ENCODE peak calls at places on chromosomes 16 and 17, in seven cellular contexts. F is IMR-90, K is neuronal stem cell, C is trophoblast cell, A is mesendoderm, W is H9, Z is H1. E is an unnamed sample.

GRCh38 chr17:3959295-3959899 is 4.8 kb downstream of the ATP2A3 start:
- DNase-seq in Z (no peak), A (no peak), W (no peak), F (peak), K (no peak), C (no peak), E (peak)

GRCh38 chr16:28195859-28196258 is 15.9 kb downstream of the XPO6 start:
- DNase-seq in F (no peak), Z (no peak), K (no peak), W (no peak), C (peak), A (no peak), E (no peak)

GRCh38 chr16:57485916-57486857 is at the start of gene DOK4:
- DNase-seq in Z (peak), W (peak), K (peak), C (peak), F (peak), A (peak), E (peak)

GRCh38 chr16:80350066-80350465 is 190.7 kb upstream of the DYNLRB2 start:
- DNase-seq in A (no peak), W (no peak), Z (peak), K (no peak), F (no peak), C (peak), E (no peak)

GRCh38 chr16:10126686-10127085 is 55.5 kb downstream of the GRIN2A start:
- DNase-seq in F (peak), A (no peak), C (no peak), K (no peak), W (no peak), Z (no peak), E (peak)

GRCh38 chr16:26614102-26614864 is 452.4 kb upstream of the C16orf82 start:
- DNase-seq in F (no peak), K (no peak), Z (no peak), A (peak), C (no peak), W (peak), E (no peak)

GRCh38 chr17:42997390-42997983 is 732 bp upstream of the RPL27 start:
- DNase-seq in Z (no peak), A (no peak), W (no peak), K (no peak), F (no peak), C (no peak), E (no peak)

GRCh38 chr16:85989376-85989775 is 90.4 kb downstream of the IRF8 start:
- DNase-seq in Z (no peak), K (no peak), C (no peak), F (no peak), A (no peak), W (no peak), E (no peak)

GRCh38 chr16:85944572-85945423 is 45.8 kb downstream of the IRF8 start:
- DNase-seq in A (no peak), W (no peak), F (no peak), K (no peak), C (no peak), Z (no peak), E (no peak)

GRCh38 chr17:81511800-81512559 is 619 bp downstream of the ACTG1 start:
- DNase-seq in A (no peak), K (no peak), Z (no peak), W (peak), C (peak), F (no peak), E (no peak)

GRCh38 chr17:13702266-13702665 is 100.5 kb upstream of the HS3ST3A1 start:
- DNase-seq in A (no peak), W (no peak), K (no peak), Z (no peak), C (no peak), F (peak), E (peak)

GRCh38 chr17:9434502-9435113 is 141.0 kb downstream of the STX8 start:
- DNase-seq in C (peak), A (peak), K (no peak), F (no peak), W (no peak), Z (no peak), E (no peak)

GRCh38 chr16:24946155-24946554 is 69.0 kb downstream of the ARHGAP17 start:
- DNase-seq in K (no peak), F (no peak), Z (no peak), C (no peak), W (no peak), A (no peak), E (no peak)

GRCh38 chr16:55323637-55324490 is at the start of gene IRX6:
- DNase-seq in K (peak), Z (peak), W (peak), A (peak), F (no peak), C (no peak), E (no peak)

GRCh38 chr16:59658572-59658971 is 924.5 kb upstream of the GOT2 start:
- DNase-seq in Z (no peak), F (no peak), K (no peak), W (no peak), A (no peak), C (no peak), E (no peak)

GRCh38 chr16:19926449-19927390 is 42.1 kb upstream of the GPRC5B start:
- DNase-seq in W (peak), Z (no peak), C (no peak), F (peak), A (peak), K (no peak), E (peak)

GRCh38 chr16:2959206-2959605 is 4.9 kb upstream of the KREMEN2 start:
- DNase-seq in K (no peak), A (no peak), Z (no peak), F (no peak), C (no peak), W (peak), E (no peak)

GRCh38 chr17:63133489-63133888 is 167.5 kb downstream of the TANC2 start:
- DNase-seq in F (no peak), C (no peak), W (no peak), Z (no peak), K (no peak), A (no peak), E (no peak)

GRCh38 chr16:84068783-84069464 is 26.3 kb upstream of the SLC38A8 start:
- DNase-seq in C (no peak), A (no peak), Z (no peak), K (no peak), W (no peak), F (no peak), E (no peak)

GRCh38 chr17:7552621-7553051 is 3.8 kb downstream of the TNFSF12 start:
- DNase-seq in W (no peak), K (no peak), Z (no peak), A (no peak), F (no peak), C (peak), E (no peak)

GRCh38 chr17:1398900-1399299 is 1.1 kb downstream of the YWHAE start:
- DNase-seq in Z (no peak), W (no peak), C (peak), A (no peak), F (peak), K (no peak), E (peak)

GRCh38 chr16:12503201-12503600 is 300.5 kb downstream of the CPPED1 start:
- DNase-seq in Z (no peak), K (no peak), W (no peak), C (no peak), F (no peak), A (no peak), E (no peak)

GRCh38 chr16:81946206-81946605 is 65.1 kb downstream of the SDR42E1 start:
- DNase-seq in K (no peak), C (no peak), W (no peak), A (peak), F (no peak), Z (no peak), E (no peak)

GRCh38 chr17:7894866-7895265 is 6.3 kb downstream of the CHD3 start:
- DNase-seq in Z (no peak), C (no peak), F (no peak), A (no peak), W (peak), K (no peak), E (no peak)

GRCh38 chr17:57627591-57627990 is 117.5 kb downstream of the CCDC182 start:
- DNase-seq in F (no peak), K (no peak), W (no peak), C (no peak), A (no peak), Z (no peak), E (no peak)

GRCh38 chr17:78197147-78197830 is 10.1 kb downstream of the AFMID start:
- DNase-seq in K (no peak), C (peak), A (peak), Z (no peak), F (no peak), W (peak), E (no peak)

GRCh38 chr17:67215991-67216421 is 29.0 kb downstream of the HELZ start:
- DNase-seq in K (no peak), C (no peak), Z (no peak), F (no peak), W (no peak), A (no peak), E (no peak)

GRCh38 chr17:66791337-66791736 is 43.6 kb upstream of the CACNG5 start:
- DNase-seq in W (no peak), Z (no peak), A (no peak), K (no peak), C (no peak), F (no peak), E (no peak)

GRCh38 chr16:87127061-87127765 is 190.0 kb downstream of the C16orf95 start:
- DNase-seq in C (peak), W (no peak), K (no peak), Z (no peak), F (peak), A (peak), E (peak)

GRCh38 chr17:40554646-40555295 is 10.5 kb downstream of the CCR7 start:
- DNase-seq in K (no peak), W (peak), F (no peak), A (no peak), Z (no peak), C (no peak), E (no peak)

GRCh38 chr16:13093676-13094075 is 192.3 kb downstream of the SHISA9 start:
- DNase-seq in A (peak), Z (no peak), F (no peak), C (no peak), W (peak), K (no peak), E (no peak)

GRCh38 chr16:64416232-64417010 is 705.4 kb downstream of the CDH11 start:
- DNase-seq in C (peak), K (no peak), Z (no peak), F (peak), A (no peak), W (no peak), E (peak)

GRCh38 chr16:79437764-79438728 is 162.5 kb downstream of the MAF start:
- DNase-seq in F (no peak), Z (peak), C (peak), A (peak), K (peak), W (peak), E (no peak)

GRCh38 chr17:42578282-42578869 is 847 bp upstream of the PSMC3IP start:
- DNase-seq in W (peak), A (peak), F (peak), Z (peak), K (peak), C (peak), E (peak)

GRCh38 chr17:17061516-17061915 is 19.3 kb downstream of the MPRIP start:
- DNase-seq in A (no peak), F (no peak), Z (no peak), C (no peak), W (peak), K (no peak), E (no peak)
- H3K4ac ChIP-seq in A (no peak), F (no peak), Z (no peak), C (peak), W (no peak), K (no peak), E (no peak)

GRCh38 chr17:69015631-69016030 is 45.1 kb downstream of the ABCA9 start:
- DNase-seq in K (no peak), C (no peak), F (no peak), Z (no peak), A (no peak), W (no peak), E (no peak)
- H3K4ac ChIP-seq in K (no peak), C (no peak), F (no peak), Z (no peak), A (no peak), W (no peak), E (no peak)

DNA sequence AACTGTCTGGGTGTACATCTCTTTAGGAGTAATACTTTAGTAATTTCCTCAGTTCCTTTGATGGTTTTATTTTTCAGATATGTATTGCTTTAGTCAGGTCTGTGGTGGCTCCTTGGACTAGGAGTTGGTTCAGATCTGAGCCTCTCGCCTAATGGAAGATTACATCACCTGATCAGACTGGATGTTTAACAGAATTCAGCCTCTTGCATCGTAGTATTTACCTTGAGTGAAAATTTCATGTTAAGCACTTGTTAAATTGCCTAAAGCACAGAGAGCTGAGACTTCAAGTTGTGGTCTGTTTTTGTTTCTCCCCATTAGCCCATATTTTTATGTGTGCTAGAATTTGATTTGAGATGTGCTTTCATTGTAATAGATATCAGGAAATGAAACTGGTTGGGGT is 267.3 kb downstream of the MAP2K4 start:
- DNase-seq in K (no peak), C (no peak), F (peak), W (no peak), A (no peak), Z (no peak), E (no peak)
- H3K4ac ChIP-seq in K (no peak), C (no peak), F (no peak), W (no peak), A (no peak), Z (no peak), E (no peak)

GRCh38 chr17:29718446-29719039 is 95.8 kb upstream of the CORO6 start:
- DNase-seq in W (peak), F (no peak), Z (peak), A (no peak), K (no peak), C (peak), E (no peak)
- H3K4ac ChIP-seq in W (no peak), F (no peak), Z (no peak), A (no peak), K (no peak), C (peak), E (no peak)

DNA sequence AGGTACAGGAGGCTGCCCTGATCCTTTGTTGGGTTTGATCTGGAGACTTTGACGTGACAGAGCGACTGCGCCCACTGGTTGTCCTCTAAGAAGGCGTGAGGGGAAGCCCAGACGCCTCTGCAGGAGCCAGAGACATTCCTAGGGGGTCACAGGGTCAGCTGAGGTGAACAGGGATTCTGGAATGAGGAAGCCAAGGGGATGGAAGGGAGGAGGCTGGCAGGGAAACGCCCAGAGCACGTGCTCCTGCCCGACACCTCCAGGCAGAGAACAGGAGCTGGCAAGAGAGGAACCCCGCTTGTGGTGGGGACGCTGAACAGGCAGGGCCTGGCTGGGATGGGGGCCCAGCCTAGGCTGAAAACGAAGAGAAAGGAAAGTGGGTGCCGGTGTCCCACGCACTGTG is 5.6 kb downstream of the CARD14 start:
- DNase-seq in Z (no peak), F (no peak), C (no peak), A (peak), K (peak), W (peak), E (peak)
- H3K4ac ChIP-seq in Z (no peak), F (no peak), C (no peak), A (no peak), K (peak), W (no peak), E (no peak)

E was measured in mesenchymal stem cell.